ENCODE peak calls at places on chromosomes 5 and 9, in ten cellular contexts. L is HCT116, I is IMR-90, X is neuronal stem cell, D is PC-3, W is H9, T is SK-N-SH, F is GM23248, P is mammary epithelial cell, N is A549. B is an unnamed sample.

GRCh38 chr5:7882926-7883325 is 14.0 kb downstream of the MTRR start:
- DNase-seq in I (no peak), N (no peak), D (no peak), P (no peak), T (no peak), L (no peak), X (no peak), W (no peak), F (no peak), B (no peak)

GRCh38 chr9:447230-448025 is 232.8 kb downstream of the DOCK8 start:
- DNase-seq in D (peak), I (peak), F (peak), X (no peak), N (peak), P (peak), L (peak), W (no peak), T (no peak), B (no peak)

GRCh38 chr5:105508519-105508918 is 1945.9 kb upstream of the NUDT12 start:
- DNase-seq in X (no peak), T (no peak), P (no peak), N (no peak), I (peak), D (peak), F (no peak), W (no peak), L (no peak), B (peak)

GRCh38 chr9:68913054-68913453 is 100.9 kb downstream of the PRKACG start:
- DNase-seq in X (no peak), N (no peak), D (peak), F (no peak), I (no peak), L (no peak), T (no peak), P (no peak), W (no peak), B (no peak)

GRCh38 chr5:116650544-116650943 is 75.9 kb upstream of the SEMA6A start:
- DNase-seq in F (no peak), X (no peak), N (no peak), L (no peak), I (no peak), P (no peak), W (no peak), T (no peak), D (no peak), B (no peak)

GRCh38 chr5:43073597-43074546 is 33.8 kb upstream of the ANXA2R start:
- DNase-seq in T (peak), W (peak), P (peak), D (peak), N (peak), I (peak), F (peak), X (no peak), L (peak), B (peak)

GRCh38 chr5:60479542-60479941 is 220.4 kb downstream of the DEPDC1B start:
- DNase-seq in T (no peak), P (no peak), N (no peak), X (no peak), D (no peak), W (no peak), L (no peak), F (no peak), I (no peak), B (no peak)

GRCh38 chr5:172973127-172973916 is 10.2 kb upstream of the ATP6V0E1 start:
- DNase-seq in P (no peak), D (no peak), W (no peak), L (no peak), N (no peak), I (peak), T (no peak), F (peak), X (no peak), B (no peak)

GRCh38 chr5:139131062-139131856 is 66.9 kb downstream of the SIL1 start:
- DNase-seq in F (peak), T (no peak), D (no peak), P (no peak), X (no peak), N (no peak), I (peak), W (no peak), L (no peak), B (peak)

GRCh38 chr5:146052780-146053179 is 52.6 kb downstream of the PLAC8L1 start:
- DNase-seq in P (no peak), X (no peak), W (no peak), I (no peak), T (no peak), N (no peak), L (no peak), D (peak), F (no peak), B (no peak)

GRCh38 chr9:136990233-136990911 is 1.9 kb upstream of the PAXX start:
- DNase-seq in I (no peak), P (no peak), T (no peak), X (no peak), L (no peak), F (no peak), W (no peak), D (no peak), N (no peak), B (no peak)

GRCh38 chr5:11013793-11014192 is 252.8 kb upstream of the DAP start:
- DNase-seq in D (no peak), X (no peak), I (no peak), P (no peak), F (no peak), L (no peak), T (no peak), W (no peak), N (no peak), B (no peak)

GRCh38 chr9:613771-614347 is 227.6 kb upstream of the DMRT1 start:
- DNase-seq in L (peak), F (peak), X (peak), N (peak), I (peak), T (peak), W (peak), P (peak), D (peak), B (peak)

GRCh38 chr5:132003170-132003744 is 8.2 kb downstream of the ACSL6 start:
- DNase-seq in N (no peak), I (peak), F (peak), T (peak), W (peak), D (no peak), X (peak), P (no peak), L (no peak), B (peak)

GRCh38 chr9:76599970-76600369 is 141.0 kb downstream of the GCNT1 start:
- DNase-seq in D (no peak), L (no peak), F (no peak), I (no peak), T (no peak), N (no peak), P (no peak), W (no peak), X (no peak), B (no peak)

GRCh38 chr5:6309949-6310348 is 68.4 kb downstream of the MED10 start:
- DNase-seq in L (no peak), W (no peak), D (no peak), I (no peak), F (no peak), P (no peak), T (no peak), X (no peak), N (no peak), B (no peak)

GRCh38 chr9:5428172-5428571 is 9.6 kb downstream of the PLGRKT start:
- DNase-seq in D (no peak), X (no peak), W (no peak), N (no peak), I (no peak), F (no peak), P (no peak), L (no peak), T (no peak), B (no peak)

GRCh38 chr5:53201746-53202145 is 92.2 kb upstream of the MOCS2 start:
- DNase-seq in T (no peak), D (no peak), I (no peak), X (no peak), W (no peak), F (no peak), P (no peak), L (no peak), N (peak), B (no peak)

GRCh38 chr5:150438873-150439546 is 10.5 kb downstream of the RPS14 start:
- DNase-seq in D (peak), N (peak), T (peak), P (no peak), W (peak), L (no peak), F (peak), X (no peak), I (no peak), B (peak)

GRCh38 chr9:87581513-87581912 is 83.8 kb downstream of the DAPK1 start:
- DNase-seq in N (no peak), I (no peak), X (no peak), F (no peak), T (no peak), L (no peak), W (no peak), D (no peak), P (no peak), B (peak)

GRCh38 chr9:90642570-90643539 is at the start of gene DIRAS2:
- DNase-seq in D (peak), P (peak), I (peak), N (peak), X (peak), F (peak), W (peak), T (peak), L (peak), B (peak)

GRCh38 chr5:133222040-133222439 is 170.2 kb downstream of the HSPA4 start:
- DNase-seq in T (no peak), I (no peak), W (no peak), N (no peak), P (no peak), F (no peak), X (no peak), L (no peak), D (no peak), B (no peak)

GRCh38 chr5:139371482-139372435 is 11.3 kb downstream of the SLC23A1 start:
- DNase-seq in F (no peak), X (no peak), P (no peak), W (no peak), L (no peak), D (no peak), T (no peak), I (peak), N (no peak), B (no peak)

DNA sequence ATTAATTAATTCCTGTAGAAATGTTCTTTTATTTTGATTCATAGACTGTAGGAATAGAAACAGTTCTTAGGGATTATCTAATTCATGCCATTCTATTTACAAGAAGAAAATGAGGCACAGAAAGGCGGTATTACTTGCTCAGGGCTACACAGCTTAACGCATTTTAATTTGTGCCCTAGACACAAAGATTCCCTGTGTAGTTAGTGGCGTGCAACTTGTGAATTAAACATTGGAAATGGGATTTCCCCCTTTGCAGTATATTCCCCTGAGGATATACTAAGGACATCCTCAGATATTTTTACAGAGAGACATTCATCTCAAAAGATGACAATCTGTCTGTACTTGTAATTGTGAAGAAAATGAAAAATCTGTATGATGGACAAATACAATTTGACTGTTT is 108.1 kb downstream of the SGCD start:
- DNase-seq in N (no peak), L (no peak), T (no peak), D (no peak), I (no peak), P (no peak), W (no peak), F (no peak), X (no peak), B (no peak)
- H3K4me2 ChIP-seq in N (no peak), L (no peak), T (no peak), D (no peak), I (no peak), P (no peak), W (no peak), F (no peak), X (no peak), B (no peak)

DNA sequence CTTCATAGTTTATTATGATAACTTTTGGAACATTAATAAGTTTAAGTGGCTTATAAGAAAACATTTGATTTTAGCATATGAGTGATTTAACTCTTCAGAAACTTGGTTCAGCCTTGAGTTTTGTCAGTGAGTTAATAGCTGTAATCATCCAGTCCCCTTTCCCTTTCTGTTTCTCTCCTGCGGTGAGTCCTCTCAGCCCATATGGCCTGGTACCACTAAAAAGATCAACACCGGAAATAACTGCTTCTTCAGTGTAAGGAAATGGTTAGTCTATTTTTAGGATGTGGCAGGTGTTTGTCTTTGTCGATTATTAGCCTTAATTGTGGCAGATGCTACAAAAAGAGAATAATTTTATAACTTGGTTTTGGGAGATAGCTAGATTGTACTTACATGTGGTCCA is 120.2 kb upstream of the GRHPR start:
- DNase-seq in I (no peak), X (no peak), T (no peak), D (no peak), L (no peak), F (no peak), W (no peak), P (no peak), N (no peak), B (no peak)
- H3K4me2 ChIP-seq in I (no peak), X (no peak), T (no peak), D (no peak), L (no peak), F (no peak), W (no peak), P (no peak), N (no peak), B (no peak)

GRCh38 chr5:93611510-93611899 is 28.5 kb downstream of the NR2F1 start:
- DNase-seq in P (no peak), I (no peak), W (no peak), N (no peak), X (no peak), F (no peak), T (no peak), L (no peak), D (no peak), B (no peak)

GRCh38 chr5:93610581-93611167 is 27.7 kb downstream of the NR2F1 start:
- DNase-seq in F (no peak), I (no peak), P (no peak), W (no peak), L (no peak), N (no peak), T (no peak), X (no peak), D (no peak), B (peak)

GRCh38 chr5:93609756-93610155 is 26.7 kb downstream of the NR2F1 start:
- DNase-seq in D (no peak), N (no peak), L (no peak), F (no peak), X (no peak), T (no peak), W (no peak), P (no peak), I (no peak), B (no peak)

GRCh38 chr5:93607367-93608258 is 24.6 kb downstream of the NR2F1 start:
- DNase-seq in L (no peak), W (peak), F (peak), I (peak), P (peak), T (peak), D (peak), X (no peak), N (peak), B (peak)

GRCh38 chr5:93611900-93612898 is 29.2 kb downstream of the NR2F1 start:
- DNase-seq in T (peak), N (peak), W (peak), L (no peak), P (peak), X (no peak), F (peak), I (peak), D (peak), B (peak)
- H3K4me2 ChIP-seq in T (peak), N (peak), W (peak), L (peak), P (no peak), X (peak), F (no peak), I (peak), D (peak), B (peak)

DNA sequence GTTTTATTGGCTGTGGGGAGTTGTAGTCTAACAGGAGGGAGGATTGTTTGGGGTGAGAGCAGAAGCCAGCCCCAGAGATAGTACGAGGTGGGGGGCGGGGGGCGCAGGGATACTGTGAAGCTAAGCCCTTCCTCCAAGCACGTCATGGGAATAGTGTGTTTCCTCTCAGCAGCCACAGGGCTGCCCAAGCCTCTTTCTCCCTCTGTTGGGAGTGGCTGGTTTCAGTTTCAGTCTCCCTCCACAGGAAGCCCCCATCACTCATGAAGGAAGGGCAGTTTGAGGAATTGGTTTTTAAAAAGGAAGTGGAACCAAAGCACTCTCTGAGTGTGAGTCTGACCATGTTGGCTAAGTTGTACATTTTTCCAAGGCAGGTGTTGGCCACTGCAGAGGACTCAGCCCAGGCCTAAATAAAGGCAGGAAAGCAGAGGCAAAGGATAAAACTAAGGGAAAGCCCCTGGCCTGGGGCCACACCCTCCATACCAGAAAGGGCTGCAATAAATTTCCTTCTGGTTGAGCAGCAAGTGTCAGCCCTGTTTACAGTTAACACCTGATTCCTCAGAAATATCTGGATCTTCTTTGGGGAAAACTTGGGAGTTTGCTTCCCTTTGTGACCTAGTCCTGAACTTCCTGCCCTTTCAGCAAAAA is 3.2 kb downstream of the RAB24 start:
- DNase-seq in I (peak), T (no peak), X (no peak), P (peak), N (no peak), L (no peak), F (peak), W (peak), D (peak), B (peak)
- H3K4me2 ChIP-seq in I (peak), T (peak), X (no peak), P (no peak), N (no peak), L (peak), F (no peak), W (no peak), D (peak), B (no peak)

DNA sequence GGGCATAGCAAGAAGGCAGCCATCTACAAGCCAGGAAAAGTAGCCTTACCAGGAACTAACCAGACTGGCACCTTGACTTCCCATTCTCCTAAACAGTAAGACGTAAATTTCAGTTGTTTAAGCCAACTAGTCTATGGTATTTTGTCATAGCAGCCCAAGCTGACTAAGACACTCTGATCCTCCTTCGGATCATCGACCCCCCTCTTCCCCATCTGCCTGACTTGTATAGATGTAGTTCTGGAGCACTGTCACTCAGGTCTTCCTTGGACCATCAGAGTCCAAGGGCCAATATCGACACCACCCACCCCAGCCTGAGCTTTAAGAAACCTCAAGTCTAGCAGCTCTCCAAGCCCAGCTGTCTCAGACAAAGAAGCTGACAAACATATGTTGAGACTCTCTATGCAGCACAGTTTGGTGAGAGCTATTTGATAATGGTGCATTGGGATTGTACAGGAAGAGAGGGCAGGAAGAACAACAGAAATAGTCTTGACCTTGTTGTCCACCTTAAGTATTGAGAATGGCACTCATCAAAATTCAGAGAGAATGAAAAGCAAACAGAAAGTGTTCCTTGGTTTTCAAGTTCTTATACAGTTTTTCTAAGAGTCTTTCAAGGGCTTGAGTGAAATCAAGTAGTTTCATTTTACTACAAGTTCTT is 122.4 kb upstream of the RAI14 start:
- DNase-seq in L (no peak), I (peak), P (no peak), X (no peak), D (no peak), W (no peak), F (peak), T (no peak), N (no peak), B (no peak)
- H3K4me2 ChIP-seq in L (no peak), I (peak), P (no peak), X (no peak), D (peak), W (no peak), F (peak), T (peak), N (no peak), B (no peak)

DNA sequence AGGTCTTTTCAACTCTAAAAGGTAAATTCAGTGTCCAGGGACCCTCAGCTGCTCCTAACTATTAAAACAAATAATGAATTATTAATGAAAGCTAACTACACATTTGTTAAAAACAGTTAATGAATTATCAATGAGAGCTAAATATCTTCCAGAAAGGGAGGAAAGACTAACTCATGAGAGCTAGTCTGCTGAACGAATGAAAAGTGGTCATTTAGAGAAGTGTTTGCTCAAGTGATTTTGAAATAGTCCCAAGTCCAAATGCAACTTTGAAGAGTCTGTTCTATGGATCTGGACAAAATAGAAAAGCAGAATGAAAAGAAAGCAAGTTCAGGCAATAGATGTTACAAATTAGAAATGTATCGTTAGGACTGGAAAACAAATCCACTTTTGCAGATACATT is 133.9 kb upstream of the SPEF2 start:
- DNase-seq in T (no peak), N (no peak), X (no peak), D (no peak), W (no peak), F (no peak), I (no peak), P (no peak), L (no peak), B (no peak)
- H3K4me2 ChIP-seq in T (no peak), N (no peak), X (no peak), D (no peak), W (no peak), F (no peak), I (no peak), P (no peak), L (no peak), B (no peak)

GRCh38 chr9:78025186-78025585 is 6.4 kb downstream of the GNAQ start:
- DNase-seq in W (no peak), X (no peak), P (no peak), L (no peak), T (no peak), D (no peak), N (no peak), I (no peak), F (no peak), B (no peak)

GRCh38 chr9:78023003-78023741 is 8.4 kb downstream of the GNAQ start:
- DNase-seq in L (no peak), W (no peak), I (peak), N (peak), T (no peak), D (no peak), X (no peak), P (no peak), F (peak), B (peak)

GRCh38 chr9:78026416-78026815 is 5.2 kb downstream of the GNAQ start:
- DNase-seq in X (no peak), P (no peak), F (peak), W (no peak), I (no peak), N (no peak), T (no peak), L (no peak), D (no peak), B (peak)

GRCh38 chr9:78017294-78017693 is 14.3 kb downstream of the GNAQ start:
- DNase-seq in T (no peak), L (no peak), D (no peak), W (no peak), X (no peak), F (no peak), N (no peak), I (no peak), P (no peak), B (no peak)

DNA sequence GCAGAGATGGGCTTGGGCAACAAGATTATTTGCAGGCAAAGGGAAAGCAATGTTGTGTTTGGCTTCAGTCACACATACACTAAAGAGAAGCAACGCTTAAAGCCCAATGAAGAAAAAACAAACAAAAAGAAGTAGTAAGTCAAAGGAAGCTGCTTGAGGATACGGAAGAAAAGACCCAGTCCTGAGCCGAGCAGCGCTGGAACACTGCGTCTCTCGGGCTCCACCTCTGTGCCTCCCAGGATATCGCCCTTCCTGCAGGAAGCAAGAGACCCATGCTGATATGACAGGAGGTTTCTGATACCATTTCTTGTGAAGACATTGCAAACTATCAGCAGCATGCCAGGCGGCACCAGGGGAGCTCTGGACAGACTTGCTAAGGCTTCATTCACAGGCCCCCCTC is 9.9 kb downstream of the GNAQ start:
- DNase-seq in F (no peak), N (no peak), T (no peak), X (no peak), W (no peak), D (no peak), P (no peak), L (no peak), I (no peak), B (no peak)
- H3K4me2 ChIP-seq in F (no peak), N (no peak), T (no peak), X (no peak), W (no peak), D (no peak), P (no peak), L (no peak), I (peak), B (peak)